ENCODE peak calls at places on chromosomes 3 and 15, in nine cellular contexts. O, I, A, D, Y, Z, H, B and F are unnamed samples.

GRCh38 chr3:196287066-196287404 is 491 bp downstream of the PCYT1A start:
- DNase-seq in O (no peak), I (no peak), A (no peak), D (no peak), Y (no peak), Z (no peak), H (peak), B (peak), F (no peak)

GRCh38 chr3:5485427-5485826 is 297.9 kb downstream of the EDEM1 start:
- DNase-seq in O (no peak), I (no peak), A (no peak), D (no peak), Y (no peak), Z (no peak), H (no peak), B (no peak), F (no peak)

GRCh38 chr3:162150790-162151189 is 654.2 kb downstream of the OTOL1 start:
- DNase-seq in O (no peak), I (no peak), A (no peak), D (no peak), Y (no peak), Z (no peak), H (no peak), B (no peak), F (no peak)

GRCh38 chr3:194133661-194134230 is 2.2 kb upstream of the HES1 start:
- DNase-seq in O (no peak), I (peak), A (peak), D (no peak), Y (peak), Z (peak), H (peak), B (peak), F (no peak)

GRCh38 chr3:150811984-150812383 is 49.0 kb upstream of the SIAH2 start:
- DNase-seq in O (no peak), I (no peak), A (no peak), D (no peak), Y (no peak), Z (no peak), H (no peak), B (no peak), F (no peak)

GRCh38 chr3:105365171-105365535 is 1.6 kb upstream of the ALCAM start:
- DNase-seq in O (no peak), I (no peak), A (no peak), D (no peak), Y (no peak), Z (no peak), H (no peak), B (peak), F (no peak)

GRCh38 chr3:119944091-119944490 is 150.2 kb downstream of the GSK3B start:
- DNase-seq in O (no peak), I (no peak), A (no peak), D (no peak), Y (no peak), Z (no peak), H (no peak), B (no peak), F (no peak)

GRCh38 chr15:95822946-95823345 is 507.6 kb upstream of the NR2F2 start:
- DNase-seq in O (peak), I (no peak), A (no peak), D (no peak), Y (no peak), Z (no peak), H (no peak), B (no peak), F (no peak)

GRCh38 chr3:9068044-9068443 is 104.8 kb upstream of the RAD18 start:
- DNase-seq in O (peak), I (no peak), A (no peak), D (no peak), Y (no peak), Z (no peak), H (no peak), B (no peak), F (no peak)

GRCh38 chr3:36911990-36912804 is 32.7 kb downstream of the TRANK1 start:
- DNase-seq in O (no peak), I (no peak), A (no peak), D (no peak), Y (no peak), Z (peak), H (peak), B (no peak), F (peak)
- H3K4me3 ChIP-seq in O (no peak), I (peak), A (peak), D (no peak), Y (peak), Z (no peak), H (no peak), B (no peak), F (peak)

GRCh38 chr15:38853608-38854007 is 289.0 kb upstream of the RASGRP1 start:
- DNase-seq in O (no peak), I (no peak), A (no peak), D (no peak), Y (no peak), Z (peak), H (peak), B (no peak), F (no peak)
- TF ChIP-seq CTCF in O (no peak), I (no peak), A (no peak), D (peak), Y (peak), Z (peak), H (no peak), B (no peak), F (peak)

GRCh38 chr3:143974181-143974876 is 2.7 kb downstream of the DIPK2A start:
- DNase-seq in O (no peak), I (no peak), A (no peak), D (no peak), Y (no peak), Z (no peak), H (no peak), B (no peak), F (no peak)
- H3K4me3 ChIP-seq in O (peak), I (peak), A (peak), D (peak), Y (peak), Z (peak), H (peak), B (no peak), F (peak)

DNA sequence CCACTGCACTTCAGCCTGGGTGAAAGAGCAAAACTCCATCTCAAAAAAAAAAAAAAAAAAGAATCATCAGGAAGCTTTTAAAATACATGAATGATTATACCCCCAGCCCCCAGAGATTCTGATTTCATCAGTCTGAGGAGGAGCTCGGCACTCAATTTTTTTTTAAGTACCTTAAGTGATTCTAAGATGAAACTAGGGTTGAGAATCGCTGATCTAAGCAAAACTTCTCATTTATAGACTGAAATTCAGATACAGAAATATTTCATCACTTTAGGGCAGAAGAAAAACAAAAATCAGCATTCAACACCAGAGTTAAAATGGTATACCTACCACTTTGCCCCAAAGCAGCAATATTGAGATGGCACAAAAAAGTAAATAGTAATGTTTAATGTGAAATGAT is 24.7 kb downstream of the CPA3 start:
- DNase-seq in O (no peak), I (no peak), A (no peak), D (no peak), Y (no peak), Z (no peak), H (no peak), B (no peak), F (no peak)
- TF ChIP-seq CTCF in O (no peak), I (no peak), A (no peak), D (no peak), Y (no peak), Z (no peak), H (no peak), B (no peak), F (no peak)

DNA sequence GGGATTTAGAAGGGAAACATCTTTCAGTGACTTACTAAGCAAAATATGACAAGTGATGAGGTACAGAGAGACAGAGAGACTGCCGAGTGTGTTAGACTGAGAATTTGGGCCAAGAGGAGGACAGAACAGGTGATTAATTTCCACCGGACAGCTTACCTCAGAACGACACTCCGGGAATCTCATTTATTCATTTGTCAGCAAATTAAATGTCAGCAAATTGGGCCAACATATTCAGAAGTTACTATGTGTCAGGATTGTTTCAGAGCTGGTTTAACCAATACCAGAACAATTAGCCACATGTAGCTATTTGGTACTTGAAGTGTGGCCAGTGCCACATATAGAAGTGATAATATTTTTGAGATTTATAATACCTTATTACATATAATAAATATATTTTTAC is 232.6 kb upstream of the CNTN3 start:
- DNase-seq in O (no peak), I (no peak), A (no peak), D (no peak), Y (no peak), Z (no peak), H (no peak), B (no peak), F (no peak)
- H3K4me3 ChIP-seq in O (no peak), I (no peak), A (no peak), D (no peak), Y (no peak), Z (no peak), H (no peak), B (no peak), F (no peak)

GRCh38 chr3:133169669-133170068 is 131.5 kb downstream of the TMEM108 start:
- DNase-seq in O (no peak), I (no peak), A (no peak), D (no peak), Y (no peak), Z (no peak), H (no peak), B (no peak), F (no peak)

GRCh38 chr3:133167340-133168024 is 129.3 kb downstream of the TMEM108 start:
- DNase-seq in O (no peak), I (no peak), A (no peak), D (no peak), Y (no peak), Z (no peak), H (no peak), B (no peak), F (no peak)

GRCh38 chr3:133162906-133163305 is 124.7 kb downstream of the TMEM108 start:
- DNase-seq in O (no peak), I (no peak), A (no peak), D (no peak), Y (no peak), Z (no peak), H (no peak), B (no peak), F (no peak)

GRCh38 chr3:133168025-133168401 is 129.8 kb downstream of the TMEM108 start:
- DNase-seq in O (no peak), I (no peak), A (no peak), D (no peak), Y (no peak), Z (no peak), H (no peak), B (no peak), F (no peak)
- TF ChIP-seq CTCF in O (no peak), I (no peak), A (no peak), D (no peak), Y (no peak), Z (no peak), H (no peak), B (no peak), F (peak)

DNA sequence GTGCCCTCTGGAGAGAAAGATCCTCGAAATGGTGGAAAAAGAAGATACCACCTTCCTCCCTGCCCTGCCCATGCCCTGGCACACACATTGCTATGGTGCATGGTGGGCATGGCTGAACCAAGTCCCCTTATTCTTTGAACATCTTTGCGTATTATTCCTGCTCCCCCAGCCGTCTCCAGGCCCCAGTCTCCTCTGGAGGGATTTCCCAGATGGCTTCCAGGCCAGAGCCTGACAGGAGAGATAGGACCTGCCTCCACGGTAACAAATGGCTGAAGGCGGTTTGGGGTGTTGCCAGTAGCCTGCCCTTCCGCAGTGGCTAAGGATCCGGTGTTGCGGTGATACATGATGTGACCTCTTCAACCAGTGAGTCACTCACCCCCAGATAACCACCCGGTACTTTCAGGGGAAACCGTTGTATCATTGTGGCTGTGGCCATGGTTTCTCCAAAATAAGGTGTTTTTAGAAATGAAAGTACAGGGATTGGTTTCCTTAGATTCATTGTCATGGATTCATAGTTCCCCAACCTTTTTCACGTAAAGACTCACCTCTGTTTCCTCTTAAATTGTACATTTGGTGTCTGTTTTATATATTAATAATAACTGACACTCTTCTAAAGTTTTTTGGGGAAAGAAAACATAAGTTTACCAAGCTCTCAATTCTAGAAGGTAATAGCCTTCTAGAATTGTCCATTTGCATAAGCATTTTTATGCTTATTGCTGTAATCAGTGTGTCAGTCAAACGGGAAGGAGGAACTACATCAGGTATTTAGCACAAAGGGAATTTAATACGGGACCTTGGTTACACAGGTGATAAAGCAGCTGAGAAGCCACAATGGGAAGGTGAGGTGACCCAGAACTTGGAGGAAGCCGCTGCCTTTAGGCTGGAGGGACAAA is 25.9 kb downstream of the SMAD3 start:
- DNase-seq in O (no peak), I (no peak), A (no peak), D (no peak), Y (no peak), Z (peak), H (peak), B (peak), F (no peak)
- H3K4me3 ChIP-seq in O (no peak), I (no peak), A (no peak), D (no peak), Y (no peak), Z (peak), H (peak), B (no peak), F (no peak)